ENCODE peak calls at places on chromosomes 2 and 18, in five cellular contexts. One of them, this sample, is unnamed.

GRCh38 chr2:126774761-126775160 is 118.8 kb downstream of the GYPC start:
- DNase-seq in HepG2: no peak
- DNase-seq in H1: no peak
- DNase-seq in GM12878: no peak
- DNase-seq in NT2/D1: no peak
- DNase-seq in this sample: no peak

GRCh38 chr2:54310314-54310713 is 54.3 kb upstream of the TSPYL6 start:
- DNase-seq in HepG2: peak; percentile 87
- DNase-seq in NT2/D1: no peak
- DNase-seq in H1: no peak
- DNase-seq in GM12878: no peak
- DNase-seq in this sample: no peak

GRCh38 chr2:206160807-206161179 is 1.1 kb downstream of the EEF1B2 start:
- DNase-seq in H1: no peak
- DNase-seq in GM12878: no peak
- DNase-seq in HepG2: peak; percentile 57
- DNase-seq in NT2/D1: no peak
- DNase-seq in this sample: no peak

GRCh38 chr2:8148260-8148880 is 533.5 kb upstream of the ID2 start:
- DNase-seq in GM12878: no peak
- DNase-seq in HepG2: no peak
- DNase-seq in NT2/D1: no peak
- DNase-seq in H1: no peak
- DNase-seq in this sample: no peak

GRCh38 chr18:5106730-5107129 is 90.3 kb downstream of the AKAIN1 start:
- DNase-seq in HepG2: no peak
- DNase-seq in GM12878: no peak
- DNase-seq in H1: no peak
- DNase-seq in NT2/D1: no peak
- DNase-seq in this sample: no peak

GRCh38 chr18:27847412-27847811 is 329.5 kb downstream of the CDH2 start:
- DNase-seq in HepG2: no peak
- DNase-seq in NT2/D1: no peak
- DNase-seq in H1: no peak
- DNase-seq in GM12878: no peak
- DNase-seq in this sample: no peak

GRCh38 chr2:45121236-45121927 is 112.1 kb upstream of the SIX2 start:
- DNase-seq in NT2/D1: no peak
- DNase-seq in GM12878: no peak
- DNase-seq in HepG2: no peak
- DNase-seq in H1: no peak
- DNase-seq in this sample: no peak

GRCh38 chr2:234792566-234792965 is 159.3 kb upstream of the SH3BP4 start:
- DNase-seq in NT2/D1: no peak
- DNase-seq in H1: no peak
- DNase-seq in HepG2: no peak
- DNase-seq in GM12878: no peak
- DNase-seq in this sample: no peak

GRCh38 chr2:53600835-53601234 is 166.8 kb upstream of the CHAC2 start:
- DNase-seq in H1: no peak
- DNase-seq in HepG2: no peak
- DNase-seq in GM12878: no peak
- DNase-seq in NT2/D1: no peak
- DNase-seq in this sample: no peak

GRCh38 chr18:50038448-50038847 is 156.5 kb downstream of the MYO5B start:
- DNase-seq in GM12878: no peak
- DNase-seq in HepG2: no peak
- DNase-seq in H1: no peak
- DNase-seq in NT2/D1: no peak
- DNase-seq in this sample: no peak

GRCh38 chr18:5937795-5938194 is 42.5 kb upstream of the TMEM200C start:
- DNase-seq in NT2/D1: no peak
- DNase-seq in GM12878: no peak
- DNase-seq in HepG2: no peak
- DNase-seq in H1: no peak
- DNase-seq in this sample: no peak

GRCh38 chr2:224466315-224466714 is 64.4 kb upstream of the FAM124B start:
- DNase-seq in H1: no peak
- DNase-seq in HepG2: no peak
- DNase-seq in GM12878: no peak
- DNase-seq in NT2/D1: no peak
- DNase-seq in this sample: no peak

GRCh38 chr2:173684896-173685485 is 280.2 kb downstream of the SP3 start:
- DNase-seq in HepG2: no peak
- DNase-seq in NT2/D1: no peak
- DNase-seq in GM12878: no peak
- DNase-seq in H1: no peak
- DNase-seq in this sample: no peak

GRCh38 chr18:77068321-77068841 is 64.2 kb downstream of the MBP start:
- DNase-seq in HepG2: no peak
- DNase-seq in H1: no peak
- DNase-seq in NT2/D1: no peak
- DNase-seq in GM12878: peak; percentile 39
- DNase-seq in this sample: no peak

GRCh38 chr2:238289574-238289973 is 1.2 kb upstream of the PER2 start:
- DNase-seq in GM12878: no peak
- DNase-seq in H1: no peak
- DNase-seq in NT2/D1: no peak
- DNase-seq in HepG2: no peak
- DNase-seq in this sample: no peak

GRCh38 chr18:76495435-76496199 is 575 bp upstream of the ZNF516 start:
- DNase-seq in NT2/D1: no peak
- DNase-seq in GM12878: no peak
- DNase-seq in HepG2: peak; percentile 65
- DNase-seq in H1: no peak
- DNase-seq in this sample: no peak

GRCh38 chr2:134314656-134315377 is 60.9 kb downstream of the MGAT5 start:
- DNase-seq in HepG2: no peak
- DNase-seq in H1: no peak
- DNase-seq in NT2/D1: no peak
- DNase-seq in GM12878: no peak
- DNase-seq in this sample: no peak

GRCh38 chr18:59908790-59909189 is 9.0 kb downstream of the PMAIP1 start:
- DNase-seq in H1: no peak
- DNase-seq in HepG2: no peak
- DNase-seq in NT2/D1: no peak
- DNase-seq in GM12878: no peak
- DNase-seq in this sample: no peak

GRCh38 chr2:173571887-173572680 is 217.4 kb downstream of the CDCA7 start:
- DNase-seq in GM12878: no peak
- DNase-seq in HepG2: no peak
- DNase-seq in NT2/D1: no peak
- DNase-seq in H1: no peak
- DNase-seq in this sample: no peak

GRCh38 chr2:241501099-241501541 is 7.3 kb downstream of the STK25 start:
- DNase-seq in HepG2: no peak
- DNase-seq in GM12878: no peak
- DNase-seq in NT2/D1: no peak
- DNase-seq in H1: no peak
- DNase-seq in this sample: no peak

GRCh38 chr2:236172866-236173733 is 4.9 kb upstream of the GBX2 start:
- DNase-seq in HepG2: peak; percentile 59
- DNase-seq in NT2/D1: no peak
- DNase-seq in H1: no peak
- DNase-seq in GM12878: no peak
- DNase-seq in this sample: no peak

GRCh38 chr2:24724111-24724775 is 68.9 kb downstream of the PTRHD1 start:
- DNase-seq in HepG2: no peak
- DNase-seq in GM12878: no peak
- DNase-seq in H1: no peak
- DNase-seq in NT2/D1: no peak
- DNase-seq in this sample: no peak

GRCh38 chr2:20597868-20598183 is 53.1 kb downstream of the HS1BP3 start:
- DNase-seq in NT2/D1: no peak
- DNase-seq in GM12878: no peak
- DNase-seq in HepG2: no peak
- DNase-seq in H1: no peak
- DNase-seq in this sample: no peak

GRCh38 chr2:175853110-175853509 is 149.0 kb downstream of the LNPK start:
- DNase-seq in H1: no peak
- DNase-seq in HepG2: no peak
- DNase-seq in NT2/D1: no peak
- DNase-seq in GM12878: no peak
- DNase-seq in this sample: no peak

GRCh38 chr2:21220930-21221329 is 97.2 kb downstream of the TDRD15 start:
- DNase-seq in H1: no peak
- DNase-seq in NT2/D1: no peak
- DNase-seq in GM12878: no peak
- DNase-seq in HepG2: no peak
- DNase-seq in this sample: no peak

GRCh38 chr18:36782710-36783109 is 46.1 kb downstream of the TPGS2 start:
- DNase-seq in NT2/D1: no peak
- DNase-seq in H1: no peak
- DNase-seq in GM12878: no peak
- DNase-seq in HepG2: no peak
- DNase-seq in this sample: no peak

GRCh38 chr18:36780748-36781147 is 48.1 kb downstream of the TPGS2 start:
- DNase-seq in GM12878: no peak
- DNase-seq in NT2/D1: no peak
- DNase-seq in HepG2: no peak
- DNase-seq in H1: no peak
- DNase-seq in this sample: no peak

GRCh38 chr18:36783792-36784191 is 45.0 kb downstream of the TPGS2 start:
- DNase-seq in GM12878: no peak
- DNase-seq in NT2/D1: no peak
- DNase-seq in H1: no peak
- DNase-seq in HepG2: no peak
- DNase-seq in this sample: no peak

DNA sequence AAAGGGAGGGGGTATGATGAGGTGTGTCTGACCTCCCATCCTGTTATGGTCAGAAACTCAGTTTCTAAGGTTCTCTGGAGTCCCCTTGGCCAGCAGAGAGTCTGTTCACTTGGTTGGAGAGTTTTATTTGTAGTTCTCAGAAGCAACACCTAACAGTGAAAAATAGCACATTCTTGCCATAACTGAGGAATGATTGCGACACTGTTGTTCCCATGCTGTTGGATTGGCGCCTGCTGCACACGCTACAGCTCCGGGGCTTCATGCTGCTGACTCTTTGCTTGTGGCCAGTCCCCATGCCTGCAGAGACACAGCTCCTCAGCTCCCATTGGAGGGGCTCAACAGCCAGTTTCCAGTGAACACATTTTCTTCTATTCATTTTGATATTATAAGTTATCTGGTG is 42.1 kb downstream of the TPGS2 start:
- DNase-seq in HepG2: peak; percentile 42
- DNase-seq in NT2/D1: no peak
- DNase-seq in H1: no peak
- DNase-seq in GM12878: no peak
- DNase-seq in this sample: no peak
- TF ChIP-seq SUZ12 in HepG2: no peak
- TF ChIP-seq SUZ12 in NT2/D1: no peak
- TF ChIP-seq SUZ12 in H1: no peak
- TF ChIP-seq SUZ12 in GM12878: no peak
- TF ChIP-seq SUZ12 in this sample: no peak

DNA sequence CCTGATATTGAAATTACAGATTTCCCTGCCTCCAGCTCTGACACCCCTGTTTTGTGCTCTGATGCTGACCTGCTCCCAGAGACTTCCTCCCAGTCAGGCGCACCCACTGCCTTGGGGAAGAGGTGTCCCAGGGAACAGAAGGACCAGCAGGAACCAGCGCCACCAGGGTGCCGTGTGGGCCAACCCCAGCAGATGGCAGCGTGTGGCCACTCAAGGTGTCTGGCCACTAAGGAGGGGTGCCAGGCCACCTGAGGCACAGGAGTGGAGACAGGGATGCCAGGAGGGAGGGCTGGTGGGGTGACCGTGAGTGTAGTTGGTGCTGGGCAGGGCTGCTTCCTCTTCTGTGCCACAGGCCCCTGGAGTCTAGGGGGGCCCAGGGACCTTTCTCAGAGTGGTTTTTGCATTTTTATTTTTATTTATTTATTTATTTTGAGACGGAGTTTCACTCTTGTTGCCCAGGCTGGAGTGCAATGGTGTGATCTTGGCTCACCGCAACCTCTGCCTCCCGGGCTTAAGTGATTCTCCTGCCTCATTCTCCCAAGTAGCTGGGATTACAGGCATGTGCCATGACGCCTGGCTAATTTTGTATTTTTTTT is 56.0 kb downstream of the TEX44 start:
- DNase-seq in NT2/D1: no peak
- DNase-seq in GM12878: no peak
- DNase-seq in H1: no peak
- DNase-seq in HepG2: peak; percentile 65
- DNase-seq in this sample: peak; percentile 62
- TF ChIP-seq SUZ12 in NT2/D1: no peak
- TF ChIP-seq SUZ12 in GM12878: no peak
- TF ChIP-seq SUZ12 in H1: no peak
- TF ChIP-seq SUZ12 in HepG2: no peak
- TF ChIP-seq SUZ12 in this sample: no peak

DNA sequence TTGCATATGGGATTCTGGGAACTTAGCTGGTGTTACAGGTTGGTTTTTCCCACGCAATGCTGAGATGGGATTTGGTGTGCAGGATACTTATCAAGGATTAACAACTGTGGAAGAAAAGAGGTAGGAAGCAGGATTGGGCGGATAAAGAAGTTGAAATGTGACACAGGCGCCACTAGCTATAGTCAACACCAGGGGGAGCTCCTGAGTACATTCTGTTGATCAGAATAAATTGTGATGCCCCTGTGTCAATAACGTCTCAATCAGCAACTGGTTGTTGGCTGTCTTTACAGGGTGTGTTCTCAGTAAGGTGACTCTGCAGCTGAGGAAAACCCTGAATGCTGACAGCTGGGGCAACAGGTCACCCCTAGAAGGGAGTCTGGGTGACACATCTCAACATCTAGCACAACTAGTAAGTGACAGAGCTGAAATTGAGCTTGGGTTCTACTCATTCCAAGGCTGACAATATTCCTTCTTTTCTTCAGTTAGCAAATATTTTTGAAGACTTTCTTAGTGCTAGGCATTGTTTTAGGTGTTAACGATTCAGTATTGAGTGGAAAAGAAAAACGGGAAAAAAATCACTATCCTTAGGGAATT is 143.0 kb downstream of the ARL6IP6 start:
- DNase-seq in H1: peak; percentile 5
- DNase-seq in GM12878: no peak
- DNase-seq in HepG2: peak; percentile 43
- DNase-seq in NT2/D1: peak; percentile 54
- DNase-seq in this sample: peak; percentile 70
- TF ChIP-seq SUZ12 in H1: no peak
- TF ChIP-seq SUZ12 in GM12878: no peak
- TF ChIP-seq SUZ12 in HepG2: no peak
- TF ChIP-seq SUZ12 in NT2/D1: no peak
- TF ChIP-seq SUZ12 in this sample: no peak

GRCh38 chr2:72722492-72723090 is 103.2 kb downstream of the EXOC6B start:
- DNase-seq in GM12878: no peak
- DNase-seq in HepG2: peak; percentile 53
- DNase-seq in NT2/D1: no peak
- DNase-seq in H1: no peak
- DNase-seq in this sample: no peak
- TF ChIP-seq SUZ12 in GM12878: no peak
- TF ChIP-seq SUZ12 in HepG2: no peak
- TF ChIP-seq SUZ12 in NT2/D1: no peak
- TF ChIP-seq SUZ12 in H1: no peak
- TF ChIP-seq SUZ12 in this sample: no peak

GRCh38 chr2:222709191-222709891 is 37.9 kb downstream of the MOGAT1 start:
- DNase-seq in NT2/D1: no peak
- DNase-seq in GM12878: no peak
- DNase-seq in HepG2: peak; percentile 99
- DNase-seq in H1: no peak
- DNase-seq in this sample: peak; percentile 74
- TF ChIP-seq SUZ12 in NT2/D1: no peak
- TF ChIP-seq SUZ12 in GM12878: no peak
- TF ChIP-seq SUZ12 in HepG2: no peak
- TF ChIP-seq SUZ12 in H1: no peak
- TF ChIP-seq SUZ12 in this sample: no peak

This sample was measured in HEK293T.